ENCODE peak calls at places on chromosomes 13 and 19, in six cellular contexts. V is head of caudate nucleus, Q is fibroblast of the conjunctiva, Y is Peyer's patch, F is NCI-H2081 treated with DMSO at 0.1 percent for 48 hours, C is hepatocyte. L is an unnamed sample.

GRCh38 chr19:49326165-49326704 is 1.2 kb upstream of the SLC6A16 start:
- DNase-seq in V (no peak), Q (no peak), Y (no peak), F (no peak), C (no peak), L (no peak)

GRCh38 chr19:46878613-46879375 is 18.0 kb downstream of the ARHGAP35 start:
- DNase-seq in V (no peak), Q (no peak), Y (no peak), F (no peak), C (no peak), L (peak; percentile 50)

GRCh38 chr13:45289936-45290563 is 50.9 kb downstream of the TPT1 start:
- DNase-seq in V (no peak), Q (no peak), Y (no peak), F (no peak), C (no peak), L (no peak)

GRCh38 chr13:24290280-24290932 is 19.0 kb upstream of the C1QTNF9 start:
- DNase-seq in V (no peak), Q (no peak), Y (no peak), F (no peak), C (no peak), L (no peak)

GRCh38 chr19:35306473-35307246 is 14.7 kb downstream of the MAG start:
- DNase-seq in V (no peak), Q (no peak), Y (no peak), F (no peak), C (no peak), L (peak; percentile 47)

GRCh38 chr19:41646589-41647204 is 19.8 kb upstream of the CEACAM4 start:
- DNase-seq in V (peak; percentile 50), Q (no peak), Y (no peak), F (no peak), C (no peak), L (peak; percentile 21)

GRCh38 chr13:101514695-101515275 is 62.3 kb downstream of the ITGBL1 start:
- DNase-seq in V (no peak), Q (peak; percentile 65), Y (no peak), F (peak; percentile 13), C (peak; percentile 71), L (peak; percentile 90)

GRCh38 chr13:39253774-39254173 is 215.5 kb downstream of the NHLRC3 start:
- DNase-seq in V (no peak), Q (peak; percentile 5), Y (no peak), F (no peak), C (no peak), L (no peak)

GRCh38 chr19:47901370-47901769 is 15.3 kb upstream of the SULT2A1 start:
- DNase-seq in V (no peak), Q (no peak), Y (no peak), F (no peak), C (no peak), L (no peak)

GRCh38 chr13:72384879-72385278 is 342.6 kb downstream of the MZT1 start:
- DNase-seq in V (no peak), Q (peak; percentile 2), Y (no peak), F (no peak), C (peak; percentile 13), L (peak; percentile 15)

GRCh38 chr19:49590971-49591730 is at the start of gene PRR12:
- DNase-seq in V (peak; percentile 78), Q (no peak), Y (peak; percentile 84), F (no peak), C (peak; percentile 80), L (peak; percentile 78)

GRCh38 chr13:44158741-44159632 is 214.6 kb upstream of the SERP2 start:
- DNase-seq in V (no peak), Q (no peak), Y (no peak), F (no peak), C (peak; percentile 48), L (no peak)

GRCh38 chr19:45293682-45294081 is 29.0 kb downstream of the CKM start:
- DNase-seq in V (peak; percentile 81), Q (no peak), Y (no peak), F (no peak), C (no peak), L (no peak)

GRCh38 chr13:27171244-27171829 is at the start of gene USP12:
- DNase-seq in V (peak; percentile 61), Q (no peak), Y (no peak), F (no peak), C (peak; percentile 81), L (peak; percentile 82)

GRCh38 chr19:362683-363082 is 18.1 kb upstream of the MIER2 start:
- DNase-seq in V (no peak), Q (no peak), Y (no peak), F (no peak), C (no peak), L (no peak)

GRCh38 chr13:28268800-28269223 is 130.5 kb downstream of the PAN3 start:
- DNase-seq in V (no peak), Q (no peak), Y (no peak), F (no peak), C (no peak), L (no peak)

GRCh38 chr19:28960986-28961705 is 251.8 kb downstream of the UQCRFS1 start:
- DNase-seq in V (no peak), Q (no peak), Y (no peak), F (no peak), C (no peak), L (no peak)

GRCh38 chr13:77865588-77865987 is 53.0 kb downstream of the EDNRB start:
- DNase-seq in V (no peak), Q (no peak), Y (no peak), F (no peak), C (peak; percentile 37), L (no peak)

GRCh38 chr19:4557971-4558941 is 1.2 kb downstream of the SEMA6B start:
- DNase-seq in V (peak; percentile 63), Q (no peak), Y (no peak), F (no peak), C (peak; percentile 52), L (peak; percentile 54)

GRCh38 chr19:46579286-46579944 is 21.7 kb upstream of the CALM3 start:
- DNase-seq in V (peak; percentile 73), Q (no peak), Y (no peak), F (no peak), C (no peak), L (peak; percentile 49)

GRCh38 chr19:44574201-44574950 is 39.0 kb upstream of the IGSF23 start:
- DNase-seq in V (peak; percentile 53), Q (no peak), Y (no peak), F (no peak), C (no peak), L (no peak)

GRCh38 chr19:24054044-24054935 is 32.7 kb upstream of the ZNF254 start:
- DNase-seq in V (no peak), Q (peak; percentile 26), Y (no peak), F (no peak), C (peak; percentile 54), L (no peak)

GRCh38 chr19:55146078-55146647 is 2.8 kb downstream of the TNNT1 start:
- DNase-seq in V (no peak), Q (no peak), Y (no peak), F (no peak), C (no peak), L (peak; percentile 88)

GRCh38 chr13:98780451-98780850 is 28.0 kb upstream of the SLC15A1 start:
- DNase-seq in V (no peak), Q (no peak), Y (no peak), F (no peak), C (no peak), L (no peak)

GRCh38 chr19:35468637-35469036 is 20.6 kb downstream of the FFAR2 start:
- DNase-seq in V (peak; percentile 62), Q (peak; percentile 8), Y (peak; percentile 75), F (no peak), C (peak; percentile 72), L (peak; percentile 22)

GRCh38 chr19:50432221-50432626 is 468 bp upstream of the MYBPC2 start:
- DNase-seq in V (no peak), Q (no peak), Y (no peak), F (no peak), C (peak; percentile 66), L (peak; percentile 16)

GRCh38 chr13:110216403-110217041 is 90.4 kb downstream of the COL4A1 start:
- DNase-seq in V (no peak), Q (no peak), Y (no peak), F (no peak), C (no peak), L (no peak)

GRCh38 chr13:112442483-112443090 is 66.4 kb downstream of the SPACA7 start:
- DNase-seq in V (no peak), Q (no peak), Y (no peak), F (no peak), C (no peak), L (no peak)

GRCh38 chr13:27367570-27367969 is 56.8 kb upstream of the GTF3A start:
- DNase-seq in V (no peak), Q (no peak), Y (no peak), F (no peak), C (no peak), L (peak; percentile 31)

GRCh38 chr13:77386880-77387606 is 60.1 kb upstream of the MYCBP2 start:
- DNase-seq in V (no peak), Q (no peak), Y (no peak), F (no peak), C (no peak), L (no peak)

GRCh38 chr13:30172593-30173300 is 134.6 kb downstream of the KATNAL1 start:
- DNase-seq in V (no peak), Q (no peak), Y (no peak), F (no peak), C (no peak), L (no peak)

GRCh38 chr19:952049-952679 is 26.3 kb downstream of the ARID3A start:
- DNase-seq in V (no peak), Q (no peak), Y (no peak), F (no peak), C (peak; percentile 4), L (no peak)

GRCh38 chr13:99125335-99125915 is 75.2 kb upstream of the UBAC2 start:
- DNase-seq in V (no peak), Q (no peak), Y (no peak), F (no peak), C (no peak), L (no peak)

GRCh38 chr13:110419391-110419791 is 112.3 kb downstream of the COL4A2 start:
- DNase-seq in V (no peak), Q (no peak), Y (no peak), F (no peak), C (no peak), L (no peak)

GRCh38 chr19:34808566-34808965 is 35.6 kb upstream of the ZNF599 start:
- DNase-seq in V (no peak), Q (no peak), Y (no peak), F (no peak), C (no peak), L (no peak)

GRCh38 chr19:14369399-14370168 is 11.7 kb upstream of the ADGRE5 start:
- DNase-seq in V (no peak), Q (no peak), Y (no peak), F (no peak), C (no peak), L (no peak)

GRCh38 chr13:42211704-42212103 is 60.2 kb upstream of the AKAP11 start:
- DNase-seq in V (no peak), Q (no peak), Y (no peak), F (no peak), C (no peak), L (no peak)

L was measured in NCI-H82.